ENCODE peak calls at places on chromosomes 2 and 18, in eight cellular contexts. One of them, this sample, is unnamed.

GRCh38 chr2:62603154-62603712 is 97.2 kb upstream of the TMEM17 start:
- DNase-seq in H1: no peak
- DNase-seq in ovary: no peak
- DNase-seq in sigmoid colon: no peak
- DNase-seq in breast epithelium: no peak
- DNase-seq in A549: no peak
- DNase-seq in stomach: no peak
- DNase-seq in transverse colon: no peak
- DNase-seq in this sample: no peak

GRCh38 chr2:56184500-56184996 is 758 bp downstream of the CCDC85A start:
- DNase-seq in H1: peak; percentile 73
- DNase-seq in ovary: no peak
- DNase-seq in sigmoid colon: no peak
- DNase-seq in breast epithelium: no peak
- DNase-seq in A549: peak; percentile 17
- DNase-seq in stomach: no peak
- DNase-seq in transverse colon: no peak
- DNase-seq in this sample: no peak

GRCh38 chr2:69159988-69160387 is 147.0 kb downstream of the ANTXR1 start:
- DNase-seq in H1: no peak
- DNase-seq in ovary: no peak
- DNase-seq in sigmoid colon: no peak
- DNase-seq in breast epithelium: no peak
- DNase-seq in A549: no peak
- DNase-seq in stomach: no peak
- DNase-seq in transverse colon: peak; percentile 49
- DNase-seq in this sample: no peak

GRCh38 chr18:63567276-63567675 is 19.9 kb upstream of the SERPINB13 start:
- DNase-seq in H1: no peak
- DNase-seq in ovary: no peak
- DNase-seq in sigmoid colon: no peak
- DNase-seq in breast epithelium: no peak
- DNase-seq in A549: no peak
- DNase-seq in stomach: no peak
- DNase-seq in transverse colon: no peak
- DNase-seq in this sample: no peak

GRCh38 chr2:148930046-148930775 is 55.2 kb downstream of the KIF5C start:
- DNase-seq in H1: no peak
- DNase-seq in ovary: no peak
- DNase-seq in sigmoid colon: no peak
- DNase-seq in breast epithelium: no peak
- DNase-seq in A549: no peak
- DNase-seq in stomach: no peak
- DNase-seq in transverse colon: no peak
- DNase-seq in this sample: no peak

GRCh38 chr2:67918471-67918870 is 144.3 kb downstream of the C1D start:
- DNase-seq in H1: no peak
- DNase-seq in ovary: no peak
- DNase-seq in sigmoid colon: no peak
- DNase-seq in breast epithelium: no peak
- DNase-seq in A549: no peak
- DNase-seq in stomach: no peak
- DNase-seq in transverse colon: no peak
- DNase-seq in this sample: no peak

GRCh38 chr2:100321181-100321880 is 970 bp downstream of the LONRF2 start:
- DNase-seq in H1: peak; percentile 78
- DNase-seq in ovary: peak; percentile 57
- DNase-seq in sigmoid colon: no peak
- DNase-seq in breast epithelium: no peak
- DNase-seq in A549: peak; percentile 40
- DNase-seq in stomach: peak; percentile 55
- DNase-seq in transverse colon: no peak
- DNase-seq in this sample: no peak

GRCh38 chr2:74147729-74148456 is at the start of gene BOLA3:
- DNase-seq in H1: peak; percentile 94
- DNase-seq in ovary: peak; percentile 78
- DNase-seq in sigmoid colon: peak; percentile 91
- DNase-seq in breast epithelium: peak; percentile 61
- DNase-seq in A549: peak; percentile 95
- DNase-seq in stomach: peak; percentile 86
- DNase-seq in transverse colon: peak; percentile 89
- DNase-seq in this sample: no peak

GRCh38 chr2:85865539-85866164 is 23.1 kb downstream of the ST3GAL5 start:
- DNase-seq in H1: no peak
- DNase-seq in ovary: no peak
- DNase-seq in sigmoid colon: no peak
- DNase-seq in breast epithelium: no peak
- DNase-seq in A549: no peak
- DNase-seq in stomach: no peak
- DNase-seq in transverse colon: no peak
- DNase-seq in this sample: no peak

GRCh38 chr2:99550368-99550767 is 60.6 kb upstream of the REV1 start:
- DNase-seq in H1: no peak
- DNase-seq in ovary: no peak
- DNase-seq in sigmoid colon: no peak
- DNase-seq in breast epithelium: no peak
- DNase-seq in A549: no peak
- DNase-seq in stomach: no peak
- DNase-seq in transverse colon: no peak
- DNase-seq in this sample: no peak

GRCh38 chr2:118667964-118668363 is 179.5 kb downstream of the EN1 start:
- DNase-seq in H1: no peak
- DNase-seq in ovary: no peak
- DNase-seq in sigmoid colon: no peak
- DNase-seq in breast epithelium: no peak
- DNase-seq in A549: no peak
- DNase-seq in stomach: no peak
- DNase-seq in transverse colon: no peak
- DNase-seq in this sample: no peak

GRCh38 chr2:84925724-84926376 is 20.4 kb downstream of the TMSB10 start:
- DNase-seq in H1: peak; percentile 100
- DNase-seq in ovary: peak; percentile 93
- DNase-seq in sigmoid colon: peak; percentile 95
- DNase-seq in breast epithelium: peak; percentile 95
- DNase-seq in A549: peak; percentile 94
- DNase-seq in stomach: peak; percentile 99
- DNase-seq in transverse colon: peak; percentile 99
- DNase-seq in this sample: peak; percentile 76

GRCh38 chr2:24970483-24971299 is 1.1 kb downstream of the DNAJC27 start:
- DNase-seq in H1: no peak
- DNase-seq in ovary: peak; percentile 40
- DNase-seq in sigmoid colon: peak; percentile 65
- DNase-seq in breast epithelium: no peak
- DNase-seq in A549: no peak
- DNase-seq in stomach: no peak
- DNase-seq in transverse colon: no peak
- DNase-seq in this sample: no peak

GRCh38 chr2:38440655-38441054 is 63.6 kb upstream of the ATL2 start:
- DNase-seq in H1: no peak
- DNase-seq in ovary: no peak
- DNase-seq in sigmoid colon: no peak
- DNase-seq in breast epithelium: no peak
- DNase-seq in A549: no peak
- DNase-seq in stomach: no peak
- DNase-seq in transverse colon: no peak
- DNase-seq in this sample: no peak

GRCh38 chr2:120348134-120349103 is 2.5 kb downstream of the INHBB start:
- DNase-seq in H1: no peak
- DNase-seq in ovary: no peak
- DNase-seq in sigmoid colon: no peak
- DNase-seq in breast epithelium: no peak
- DNase-seq in A549: no peak
- DNase-seq in stomach: no peak
- DNase-seq in transverse colon: no peak
- DNase-seq in this sample: no peak

GRCh38 chr2:161265874-161266273 is 42.4 kb upstream of the PSMD14 start:
- DNase-seq in H1: no peak
- DNase-seq in ovary: no peak
- DNase-seq in sigmoid colon: no peak
- DNase-seq in breast epithelium: no peak
- DNase-seq in A549: no peak
- DNase-seq in stomach: no peak
- DNase-seq in transverse colon: no peak
- DNase-seq in this sample: no peak

GRCh38 chr2:102073168-102073724 is 69.3 kb upstream of the IL1R1 start:
- DNase-seq in H1: no peak
- DNase-seq in ovary: no peak
- DNase-seq in sigmoid colon: no peak
- DNase-seq in breast epithelium: no peak
- DNase-seq in A549: no peak
- DNase-seq in stomach: no peak
- DNase-seq in transverse colon: no peak
- DNase-seq in this sample: no peak

GRCh38 chr2:102074167-102074778 is 68.3 kb upstream of the IL1R1 start:
- DNase-seq in H1: no peak
- DNase-seq in ovary: no peak
- DNase-seq in sigmoid colon: no peak
- DNase-seq in breast epithelium: no peak
- DNase-seq in A549: no peak
- DNase-seq in stomach: no peak
- DNase-seq in transverse colon: no peak
- DNase-seq in this sample: no peak

GRCh38 chr2:102072741-102073140 is 69.8 kb upstream of the IL1R1 start:
- DNase-seq in H1: no peak
- DNase-seq in ovary: no peak
- DNase-seq in sigmoid colon: no peak
- DNase-seq in breast epithelium: no peak
- DNase-seq in A549: no peak
- DNase-seq in stomach: no peak
- DNase-seq in transverse colon: no peak
- DNase-seq in this sample: no peak

GRCh38 chr2:102078773-102079172 is 63.8 kb upstream of the IL1R1 start:
- DNase-seq in H1: no peak
- DNase-seq in ovary: no peak
- DNase-seq in sigmoid colon: no peak
- DNase-seq in breast epithelium: no peak
- DNase-seq in A549: no peak
- DNase-seq in stomach: no peak
- DNase-seq in transverse colon: no peak
- DNase-seq in this sample: no peak

DNA sequence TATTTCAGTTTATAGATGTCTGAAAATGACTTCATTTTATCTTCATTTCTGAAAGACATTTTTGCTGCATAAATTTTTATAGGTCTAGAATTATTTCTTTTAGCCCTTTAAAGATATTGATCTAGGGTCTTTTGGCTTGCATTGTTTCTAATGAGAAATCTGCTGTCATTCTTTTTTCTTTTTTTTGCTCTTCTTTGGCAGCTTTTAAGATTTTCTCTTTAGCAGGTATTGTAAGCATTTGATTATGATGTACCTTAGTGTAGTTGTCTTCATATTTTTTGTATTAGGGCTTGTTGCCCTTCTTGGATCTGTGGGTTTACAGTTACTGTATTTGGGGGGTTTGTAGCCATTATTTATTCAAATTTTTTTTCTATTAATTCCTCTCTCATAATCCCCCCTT is 66.0 kb upstream of the IL1R1 start:
- DNase-seq in H1: no peak
- DNase-seq in ovary: no peak
- DNase-seq in sigmoid colon: no peak
- DNase-seq in breast epithelium: no peak
- DNase-seq in A549: no peak
- DNase-seq in stomach: no peak
- DNase-seq in transverse colon: no peak
- DNase-seq in this sample: no peak
- TF ChIP-seq POLR2A in H1: no peak
- TF ChIP-seq POLR2A in ovary: no peak
- TF ChIP-seq POLR2A in sigmoid colon: no peak
- TF ChIP-seq POLR2A in breast epithelium: no peak
- TF ChIP-seq POLR2A in A549: no peak
- TF ChIP-seq POLR2A in stomach: no peak
- TF ChIP-seq POLR2A in transverse colon: no peak
- TF ChIP-seq POLR2A in this sample: no peak

GRCh38 chr2:225100856-225101294 is 58.6 kb upstream of the DOCK10 start:
- DNase-seq in H1: no peak
- DNase-seq in ovary: no peak
- DNase-seq in sigmoid colon: no peak
- DNase-seq in breast epithelium: no peak
- DNase-seq in A549: peak; percentile 71
- DNase-seq in stomach: no peak
- DNase-seq in transverse colon: no peak
- DNase-seq in this sample: no peak
- H3K4me3 ChIP-seq in H1: no peak overlapping the region
- H3K4me3 ChIP-seq in ovary: no peak overlapping the region
- H3K4me3 ChIP-seq in sigmoid colon: no peak overlapping the region
- H3K4me3 ChIP-seq in breast epithelium: no peak overlapping the region
- H3K4me3 ChIP-seq in A549: no peak overlapping the region
- H3K4me3 ChIP-seq in stomach: no peak overlapping the region
- H3K4me3 ChIP-seq in transverse colon: no peak overlapping the region
- H3K4me3 ChIP-seq in this sample: no peak overlapping the region

GRCh38 chr2:43178602-43179542 is 47.5 kb downstream of the ZFP36L2 start:
- DNase-seq in H1: peak; percentile 70
- DNase-seq in ovary: peak; percentile 89
- DNase-seq in sigmoid colon: peak; percentile 94
- DNase-seq in breast epithelium: peak; percentile 69
- DNase-seq in A549: peak; percentile 89
- DNase-seq in stomach: peak; percentile 81
- DNase-seq in transverse colon: peak; percentile 78
- DNase-seq in this sample: no peak
- TF ChIP-seq POLR2A in H1: peak; percentile 65
- TF ChIP-seq POLR2A in ovary: peak; percentile 52
- TF ChIP-seq POLR2A in sigmoid colon: no peak
- TF ChIP-seq POLR2A in breast epithelium: no peak
- TF ChIP-seq POLR2A in A549: no peak
- TF ChIP-seq POLR2A in stomach: no peak
- TF ChIP-seq POLR2A in transverse colon: no peak
- TF ChIP-seq POLR2A in this sample: no peak

GRCh38 chr18:59448546-59448945 is 89.5 kb upstream of the LMAN1 start:
- DNase-seq in H1: no peak
- DNase-seq in ovary: no peak
- DNase-seq in sigmoid colon: no peak
- DNase-seq in breast epithelium: no peak
- DNase-seq in A549: no peak
- DNase-seq in stomach: no peak
- DNase-seq in transverse colon: no peak
- DNase-seq in this sample: no peak

GRCh38 chr18:59451073-59451472 is 92.0 kb upstream of the LMAN1 start:
- DNase-seq in H1: no peak
- DNase-seq in ovary: no peak
- DNase-seq in sigmoid colon: no peak
- DNase-seq in breast epithelium: no peak
- DNase-seq in A549: no peak
- DNase-seq in stomach: no peak
- DNase-seq in transverse colon: no peak
- DNase-seq in this sample: no peak

GRCh38 chr18:59451963-59452362 is 92.9 kb upstream of the LMAN1 start:
- DNase-seq in H1: no peak
- DNase-seq in ovary: no peak
- DNase-seq in sigmoid colon: no peak
- DNase-seq in breast epithelium: no peak
- DNase-seq in A549: no peak
- DNase-seq in stomach: no peak
- DNase-seq in transverse colon: no peak
- DNase-seq in this sample: no peak

DNA sequence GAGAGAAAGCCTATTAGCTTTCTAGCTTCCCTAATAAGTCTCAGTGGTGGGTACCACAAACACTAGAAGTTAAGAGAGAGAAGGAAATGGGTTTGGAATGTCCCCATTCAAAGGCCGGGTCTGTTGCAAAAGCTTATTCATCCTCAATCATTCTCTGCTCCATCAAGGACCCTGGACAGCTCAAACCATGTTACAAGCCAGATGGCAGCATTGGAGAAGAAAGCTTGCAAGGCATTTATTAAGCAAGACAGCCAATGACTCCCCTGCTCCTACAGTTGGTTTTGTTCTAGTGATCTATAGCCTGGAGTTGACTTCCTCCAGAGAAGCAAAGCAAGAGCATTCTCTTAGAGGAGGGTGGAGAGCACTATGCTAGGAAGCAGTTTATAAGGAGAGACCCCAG is 86.9 kb upstream of the LMAN1 start:
- DNase-seq in H1: no peak
- DNase-seq in ovary: no peak
- DNase-seq in sigmoid colon: no peak
- DNase-seq in breast epithelium: no peak
- DNase-seq in A549: no peak
- DNase-seq in stomach: no peak
- DNase-seq in transverse colon: no peak
- DNase-seq in this sample: no peak
- H3K4me3 ChIP-seq in H1: no peak overlapping the region
- H3K4me3 ChIP-seq in ovary: no peak overlapping the region
- H3K4me3 ChIP-seq in sigmoid colon: no peak overlapping the region
- H3K4me3 ChIP-seq in breast epithelium: no peak overlapping the region
- H3K4me3 ChIP-seq in A549: no peak overlapping the region
- H3K4me3 ChIP-seq in stomach: no peak overlapping the region
- H3K4me3 ChIP-seq in transverse colon: no peak overlapping the region
- H3K4me3 ChIP-seq in this sample: no peak overlapping the region